ENCODE peak calls at places on chromosomes 16 and 17, in nine cellular contexts. P, K, Q, Y, R, V, B, I and F are unnamed samples.

GRCh38 chr17:44137891-44138709 is 3.6 kb upstream of the HROB start:
- DNase-seq in Y (peak; percentile 12), P (peak; percentile 91), V (peak; percentile 71), R (peak; percentile 43), Q (peak; percentile 79), K (peak; percentile 87), I (peak; percentile 40), B (no peak), F (peak; percentile 61)

GRCh38 chr16:67679935-67680897 is 13.6 kb downstream of the C16orf86 start:
- DNase-seq in I (no peak), V (no peak), Q (no peak), K (no peak), P (no peak), R (no peak), B (no peak), Y (no peak), F (no peak)

GRCh38 chr16:86773339-86773715 is 195.0 kb downstream of the FOXL1 start:
- DNase-seq in Y (no peak), P (no peak), K (no peak), I (no peak), Q (no peak), B (no peak), V (no peak), R (no peak), F (no peak)

GRCh38 chr16:1765826-1766225 is 5.5 kb downstream of the NME3 start:
- DNase-seq in Q (no peak), Y (no peak), I (no peak), K (no peak), B (no peak), R (no peak), P (no peak), V (no peak), F (no peak)

GRCh38 chr17:29070308-29070707 is 27.4 kb downstream of the PIPOX start:
- DNase-seq in I (no peak), P (no peak), K (no peak), R (no peak), V (no peak), B (no peak), Y (no peak), Q (no peak), F (no peak)

GRCh38 chr17:73533801-73534574 is 110.3 kb downstream of the SDK2 start:
- DNase-seq in V (no peak), R (no peak), Y (no peak), P (no peak), Q (no peak), I (no peak), B (no peak), K (no peak), F (no peak)

GRCh38 chr16:1543085-1543896 is 9.8 kb downstream of the TMEM204 start:
- DNase-seq in R (peak; percentile 64), P (peak; percentile 79), V (peak; percentile 32), K (peak; percentile 39), I (no peak), Q (peak; percentile 79), B (no peak), Y (no peak), F (no peak)

GRCh38 chr16:15934991-15935390 is 14.4 kb upstream of the ABCC1 start:
- DNase-seq in K (no peak), R (no peak), Y (no peak), Q (no peak), I (no peak), B (no peak), P (no peak), V (no peak), F (no peak)

GRCh38 chr17:74407384-74407783 is 24.5 kb upstream of the GPRC5C start:
- DNase-seq in Y (no peak), Q (no peak), I (no peak), V (peak; percentile 93), P (no peak), K (no peak), B (no peak), R (no peak), F (no peak)

GRCh38 chr16:81610936-81611335 is 166.3 kb downstream of the CMIP start:
- DNase-seq in Y (no peak), R (peak; percentile 80), P (no peak), B (no peak), Q (no peak), K (no peak), I (no peak), V (no peak), F (no peak)

GRCh38 chr17:82492647-82493516 is 26.6 kb upstream of the FOXK2 start:
- DNase-seq in R (peak; percentile 48), K (no peak), I (no peak), V (no peak), B (no peak), Q (no peak), P (no peak), Y (no peak), F (no peak)

GRCh38 chr17:50264263-50265113 is 9.8 kb upstream of the TMEM92 start:
- DNase-seq in V (no peak), Q (no peak), P (no peak), K (no peak), I (no peak), R (peak; percentile 67), Y (no peak), B (no peak), F (no peak)

GRCh38 chr17:10583834-10584233 is 34.4 kb upstream of the MYH2 start:
- DNase-seq in B (no peak), Y (no peak), V (no peak), P (no peak), I (no peak), R (no peak), K (no peak), Q (no peak), F (no peak)